ENCODE peak calls at places on chromosomes 3 and 15, in ten cellular contexts. One of them, this sample, is unnamed.
A peak's percentile ranks its signal among the peaks of the same experiment; 100 is the strongest.

GRCh38 chr3:197025736-197026480 is 3.7 kb downstream of the MELTF start:
- DNase-seq in tibial nerve: no peak
- DNase-seq in aorta: peak; percentile 42
- DNase-seq in effector memory CD4-positive, alpha-beta T cell: no peak
- DNase-seq in stomach: no peak
- DNase-seq in Peyer's patch: no peak
- DNase-seq in upper lobe of right lung: no peak
- DNase-seq in sigmoid colon: no peak
- DNase-seq in cardiac muscle cell: no peak
- DNase-seq in mammary epithelial cell: no peak
- DNase-seq in this sample: no peak

GRCh38 chr3:169400205-169400604 is 263.3 kb downstream of the MECOM start:
- DNase-seq in effector memory CD4-positive, alpha-beta T cell: no peak
- DNase-seq in Peyer's patch: no peak
- DNase-seq in cardiac muscle cell: no peak
- DNase-seq in sigmoid colon: no peak
- DNase-seq in mammary epithelial cell: no peak
- DNase-seq in aorta: no peak
- DNase-seq in upper lobe of right lung: no peak
- DNase-seq in stomach: no peak
- DNase-seq in tibial nerve: no peak
- DNase-seq in this sample: no peak

GRCh38 chr15:60563539-60564404 is 84.8 kb upstream of the ICE2 start:
- DNase-seq in tibial nerve: no peak
- DNase-seq in upper lobe of right lung: no peak
- DNase-seq in mammary epithelial cell: no peak
- DNase-seq in stomach: no peak
- DNase-seq in sigmoid colon: no peak
- DNase-seq in aorta: no peak
- DNase-seq in Peyer's patch: no peak
- DNase-seq in cardiac muscle cell: no peak
- DNase-seq in effector memory CD4-positive, alpha-beta T cell: peak; percentile 51
- DNase-seq in this sample: no peak

GRCh38 chr3:153026026-153026425 is 136.0 kb upstream of the RAP2B start:
- DNase-seq in Peyer's patch: no peak
- DNase-seq in upper lobe of right lung: no peak
- DNase-seq in mammary epithelial cell: peak; percentile 21
- DNase-seq in cardiac muscle cell: peak; percentile 37
- DNase-seq in effector memory CD4-positive, alpha-beta T cell: no peak
- DNase-seq in tibial nerve: no peak
- DNase-seq in stomach: no peak
- DNase-seq in sigmoid colon: no peak
- DNase-seq in aorta: no peak
- DNase-seq in this sample: no peak

GRCh38 chr3:146159037-146159436 is 1.9 kb downstream of the PLOD2 start:
- DNase-seq in effector memory CD4-positive, alpha-beta T cell: no peak
- DNase-seq in sigmoid colon: no peak
- DNase-seq in aorta: no peak
- DNase-seq in Peyer's patch: no peak
- DNase-seq in tibial nerve: no peak
- DNase-seq in upper lobe of right lung: no peak
- DNase-seq in stomach: no peak
- DNase-seq in mammary epithelial cell: no peak
- DNase-seq in cardiac muscle cell: no peak
- DNase-seq in this sample: no peak

GRCh38 chr3:45137656-45138181 is 8.5 kb downstream of the CDCP1 start:
- DNase-seq in Peyer's patch: no peak
- DNase-seq in cardiac muscle cell: peak; percentile 35
- DNase-seq in mammary epithelial cell: no peak
- DNase-seq in tibial nerve: no peak
- DNase-seq in aorta: no peak
- DNase-seq in sigmoid colon: no peak
- DNase-seq in stomach: no peak
- DNase-seq in upper lobe of right lung: no peak
- DNase-seq in effector memory CD4-positive, alpha-beta T cell: no peak
- DNase-seq in this sample: peak; percentile 21

GRCh38 chr15:64699767-64700388 is 75.5 kb downstream of the RBPMS2 start:
- DNase-seq in upper lobe of right lung: peak; percentile 78
- DNase-seq in effector memory CD4-positive, alpha-beta T cell: no peak
- DNase-seq in mammary epithelial cell: peak; percentile 16
- DNase-seq in stomach: peak; percentile 30
- DNase-seq in tibial nerve: no peak
- DNase-seq in Peyer's patch: no peak
- DNase-seq in aorta: peak; percentile 55
- DNase-seq in sigmoid colon: no peak
- DNase-seq in cardiac muscle cell: peak; percentile 93
- DNase-seq in this sample: no peak

GRCh38 chr3:69120879-69121464 is 1.4 kb downstream of the LMOD3 start:
- DNase-seq in mammary epithelial cell: peak; percentile 67
- DNase-seq in tibial nerve: peak; percentile 73
- DNase-seq in cardiac muscle cell: peak; percentile 76
- DNase-seq in sigmoid colon: peak; percentile 77
- DNase-seq in effector memory CD4-positive, alpha-beta T cell: peak; percentile 55
- DNase-seq in aorta: peak; percentile 60
- DNase-seq in stomach: peak; percentile 81
- DNase-seq in Peyer's patch: no peak
- DNase-seq in upper lobe of right lung: no peak
- DNase-seq in this sample: peak; percentile 89

GRCh38 chr3:188685789-188686188 is 486.0 kb upstream of the TPRG1 start:
- DNase-seq in Peyer's patch: no peak
- DNase-seq in sigmoid colon: no peak
- DNase-seq in aorta: no peak
- DNase-seq in mammary epithelial cell: no peak
- DNase-seq in stomach: no peak
- DNase-seq in upper lobe of right lung: no peak
- DNase-seq in cardiac muscle cell: no peak
- DNase-seq in effector memory CD4-positive, alpha-beta T cell: no peak
- DNase-seq in tibial nerve: no peak
- DNase-seq in this sample: no peak

GRCh38 chr3:188686319-188686718 is 485.5 kb upstream of the TPRG1 start:
- DNase-seq in Peyer's patch: no peak
- DNase-seq in effector memory CD4-positive, alpha-beta T cell: no peak
- DNase-seq in cardiac muscle cell: no peak
- DNase-seq in stomach: no peak
- DNase-seq in mammary epithelial cell: no peak
- DNase-seq in sigmoid colon: no peak
- DNase-seq in tibial nerve: no peak
- DNase-seq in aorta: no peak
- DNase-seq in upper lobe of right lung: no peak
- DNase-seq in this sample: no peak

GRCh38 chr3:188682316-188682715 is 489.5 kb upstream of the TPRG1 start:
- DNase-seq in tibial nerve: no peak
- DNase-seq in sigmoid colon: no peak
- DNase-seq in stomach: no peak
- DNase-seq in aorta: no peak
- DNase-seq in effector memory CD4-positive, alpha-beta T cell: no peak
- DNase-seq in mammary epithelial cell: no peak
- DNase-seq in upper lobe of right lung: no peak
- DNase-seq in Peyer's patch: no peak
- DNase-seq in cardiac muscle cell: no peak
- DNase-seq in this sample: no peak

GRCh38 chr3:188680189-188680588 is 491.6 kb upstream of the TPRG1 start:
- DNase-seq in mammary epithelial cell: no peak
- DNase-seq in upper lobe of right lung: no peak
- DNase-seq in aorta: no peak
- DNase-seq in sigmoid colon: no peak
- DNase-seq in effector memory CD4-positive, alpha-beta T cell: no peak
- DNase-seq in tibial nerve: no peak
- DNase-seq in stomach: no peak
- DNase-seq in Peyer's patch: no peak
- DNase-seq in cardiac muscle cell: no peak
- DNase-seq in this sample: no peak

DNA sequence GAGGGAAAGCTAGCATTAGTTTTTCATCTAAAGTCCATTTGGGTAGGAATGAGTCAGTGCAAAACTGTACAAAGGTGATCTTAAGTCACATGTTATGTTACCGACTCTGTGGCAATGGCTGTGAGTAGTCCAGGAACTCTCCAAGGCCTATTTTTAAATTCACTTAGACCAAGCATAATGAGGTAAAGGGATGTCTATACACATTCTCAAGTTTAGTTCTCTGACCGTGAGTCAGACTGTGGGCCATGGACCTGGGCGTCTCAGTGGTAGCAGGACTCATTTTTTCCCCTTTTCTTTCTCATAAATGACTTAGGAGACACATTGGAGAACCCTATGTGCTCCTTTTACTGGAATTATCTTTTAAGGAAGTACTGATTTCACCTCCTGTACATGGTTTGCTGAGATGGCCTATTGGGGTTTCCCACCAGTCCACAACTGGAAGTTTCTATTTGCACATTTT is 488.7 kb upstream of the TPRG1 start:
- DNase-seq in sigmoid colon: no peak
- DNase-seq in aorta: peak; percentile 69
- DNase-seq in effector memory CD4-positive, alpha-beta T cell: no peak
- DNase-seq in cardiac muscle cell: no peak
- DNase-seq in upper lobe of right lung: no peak
- DNase-seq in Peyer's patch: no peak
- DNase-seq in stomach: no peak
- DNase-seq in tibial nerve: no peak
- DNase-seq in mammary epithelial cell: peak; percentile 43
- DNase-seq in this sample: peak; percentile 22
- H3K27ac ChIP-seq in sigmoid colon: peak overlapping the region; percentile 76
- H3K27ac ChIP-seq in aorta: no peak overlapping the region
- H3K27ac ChIP-seq in effector memory CD4-positive, alpha-beta T cell: no peak overlapping the region
- H3K27ac ChIP-seq in cardiac muscle cell: no peak overlapping the region
- H3K27ac ChIP-seq in upper lobe of right lung: peak overlapping the region; percentile 5
- H3K27ac ChIP-seq in Peyer's patch: peak overlapping the region; percentile 23
- H3K27ac ChIP-seq in stomach: peak overlapping the region; percentile 67
- H3K27ac ChIP-seq in tibial nerve: peak overlapping the region; percentile 25
- H3K27ac ChIP-seq in mammary epithelial cell: no peak overlapping the region
- H3K27ac ChIP-seq in this sample: no peak overlapping the region

GRCh38 chr3:77935418-77935817 is 895.5 kb downstream of the ROBO2 start:
- DNase-seq in tibial nerve: no peak
- DNase-seq in effector memory CD4-positive, alpha-beta T cell: no peak
- DNase-seq in sigmoid colon: no peak
- DNase-seq in cardiac muscle cell: no peak
- DNase-seq in Peyer's patch: no peak
- DNase-seq in upper lobe of right lung: no peak
- DNase-seq in mammary epithelial cell: peak; percentile 84
- DNase-seq in aorta: no peak
- DNase-seq in stomach: no peak
- DNase-seq in this sample: no peak

DNA sequence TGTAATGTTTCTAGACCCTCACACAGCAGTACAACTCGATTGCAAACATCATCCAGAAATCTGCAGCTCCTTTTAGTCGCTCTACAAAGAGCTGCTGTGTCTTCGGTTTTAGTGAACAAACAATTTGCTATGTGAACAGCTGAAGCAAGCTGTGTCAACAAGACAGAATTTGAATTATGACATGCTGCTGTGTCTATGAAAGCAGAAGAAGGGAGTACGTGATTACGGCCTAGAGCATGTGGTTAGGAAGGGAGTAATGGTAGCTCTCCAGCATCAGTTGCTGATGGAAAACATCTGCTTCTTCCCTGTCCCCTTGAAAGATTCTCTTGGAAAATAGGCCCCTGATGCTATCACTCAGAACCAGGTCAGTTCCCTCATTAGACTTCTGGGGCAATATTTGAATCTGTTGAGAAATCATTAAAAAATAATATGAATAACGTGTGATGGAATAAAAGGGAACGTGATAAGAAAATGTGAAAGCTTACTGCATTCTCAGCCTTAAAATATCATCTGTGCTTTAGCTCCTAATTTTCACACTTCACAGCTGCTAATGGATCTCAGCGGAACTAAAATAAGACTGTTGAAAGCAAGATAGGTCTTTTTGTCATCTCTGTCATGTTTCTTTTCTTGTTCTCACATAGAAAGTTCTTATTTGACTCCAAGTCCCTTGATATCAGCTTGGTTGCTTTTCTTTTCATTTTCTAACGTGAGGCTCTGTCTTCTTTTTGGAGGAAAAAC is 891.5 kb downstream of the ROBO2 start:
- DNase-seq in sigmoid colon: peak; percentile 60
- DNase-seq in Peyer's patch: no peak
- DNase-seq in tibial nerve: no peak
- DNase-seq in cardiac muscle cell: no peak
- DNase-seq in effector memory CD4-positive, alpha-beta T cell: no peak
- DNase-seq in mammary epithelial cell: no peak
- DNase-seq in stomach: no peak
- DNase-seq in aorta: no peak
- DNase-seq in upper lobe of right lung: no peak
- DNase-seq in this sample: no peak
- H3K27ac ChIP-seq in sigmoid colon: no peak overlapping the region
- H3K27ac ChIP-seq in Peyer's patch: no peak overlapping the region
- H3K27ac ChIP-seq in tibial nerve: no peak overlapping the region
- H3K27ac ChIP-seq in cardiac muscle cell: no peak overlapping the region
- H3K27ac ChIP-seq in effector memory CD4-positive, alpha-beta T cell: no peak overlapping the region
- H3K27ac ChIP-seq in mammary epithelial cell: no peak overlapping the region
- H3K27ac ChIP-seq in stomach: no peak overlapping the region
- H3K27ac ChIP-seq in aorta: no peak overlapping the region
- H3K27ac ChIP-seq in upper lobe of right lung: no peak overlapping the region
- H3K27ac ChIP-seq in this sample: no peak overlapping the region

GRCh38 chr3:58566398-58567250 is 10.6 kb downstream of the FAM107A start:
- DNase-seq in stomach: no peak
- DNase-seq in cardiac muscle cell: no peak
- DNase-seq in mammary epithelial cell: no peak
- DNase-seq in effector memory CD4-positive, alpha-beta T cell: no peak
- DNase-seq in Peyer's patch: no peak
- DNase-seq in sigmoid colon: no peak
- DNase-seq in upper lobe of right lung: no peak
- DNase-seq in aorta: no peak
- DNase-seq in tibial nerve: no peak
- DNase-seq in this sample: no peak

GRCh38 chr3:58565621-58566397 is 11.4 kb downstream of the FAM107A start:
- DNase-seq in tibial nerve: no peak
- DNase-seq in mammary epithelial cell: no peak
- DNase-seq in Peyer's patch: no peak
- DNase-seq in sigmoid colon: no peak
- DNase-seq in stomach: no peak
- DNase-seq in aorta: no peak
- DNase-seq in upper lobe of right lung: no peak
- DNase-seq in effector memory CD4-positive, alpha-beta T cell: no peak
- DNase-seq in cardiac muscle cell: no peak
- DNase-seq in this sample: no peak

GRCh38 chr3:58563386-58564035 is 13.7 kb downstream of the FAM107A start:
- DNase-seq in upper lobe of right lung: no peak
- DNase-seq in effector memory CD4-positive, alpha-beta T cell: no peak
- DNase-seq in aorta: no peak
- DNase-seq in cardiac muscle cell: no peak
- DNase-seq in stomach: no peak
- DNase-seq in Peyer's patch: no peak
- DNase-seq in mammary epithelial cell: peak; percentile 60
- DNase-seq in tibial nerve: no peak
- DNase-seq in sigmoid colon: no peak
- DNase-seq in this sample: no peak

GRCh38 chr3:58564054-58564453 is 13.1 kb downstream of the FAM107A start:
- DNase-seq in sigmoid colon: no peak
- DNase-seq in mammary epithelial cell: no peak
- DNase-seq in Peyer's patch: no peak
- DNase-seq in upper lobe of right lung: no peak
- DNase-seq in tibial nerve: no peak
- DNase-seq in effector memory CD4-positive, alpha-beta T cell: no peak
- DNase-seq in stomach: no peak
- DNase-seq in cardiac muscle cell: no peak
- DNase-seq in aorta: no peak
- DNase-seq in this sample: no peak

DNA sequence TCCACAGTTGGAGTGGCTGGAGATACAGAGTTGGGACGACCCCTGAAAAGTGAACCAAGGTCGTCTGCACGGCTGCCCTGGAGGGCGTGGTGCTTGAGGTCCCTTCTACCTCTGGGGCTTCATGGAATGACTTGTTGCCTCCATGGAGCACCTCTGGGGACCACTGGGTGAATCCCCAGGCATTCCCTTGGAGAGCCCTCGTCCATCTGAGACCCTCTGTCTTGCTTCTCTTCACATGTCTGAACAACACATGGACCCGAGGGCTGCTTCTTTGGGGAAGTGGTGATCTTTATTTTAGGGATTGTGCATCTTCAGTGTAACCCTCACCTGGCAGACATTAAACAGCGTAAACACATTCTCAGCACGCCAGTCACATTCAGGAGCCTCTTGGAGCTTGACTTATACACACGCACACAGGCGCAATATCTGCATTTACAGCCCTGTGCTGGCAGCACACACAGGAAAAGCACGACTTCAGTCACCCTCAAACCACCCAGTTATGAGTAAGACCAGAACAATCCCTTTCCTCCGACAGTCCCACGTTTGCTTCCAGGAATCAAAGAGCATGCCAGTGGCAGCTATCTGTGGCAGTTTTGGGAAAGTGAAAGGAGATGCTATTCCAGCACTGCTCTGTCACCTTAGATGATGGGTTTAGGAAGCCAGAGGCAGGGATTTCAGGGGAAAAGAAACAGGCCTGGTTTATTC is 12.6 kb downstream of the FAM107A start:
- DNase-seq in sigmoid colon: no peak
- DNase-seq in upper lobe of right lung: peak; percentile 11
- DNase-seq in tibial nerve: no peak
- DNase-seq in stomach: no peak
- DNase-seq in aorta: no peak
- DNase-seq in mammary epithelial cell: peak; percentile 52
- DNase-seq in cardiac muscle cell: no peak
- DNase-seq in Peyer's patch: no peak
- DNase-seq in effector memory CD4-positive, alpha-beta T cell: no peak
- DNase-seq in this sample: no peak
- H3K27ac ChIP-seq in sigmoid colon: no peak overlapping the region
- H3K27ac ChIP-seq in upper lobe of right lung: no peak overlapping the region
- H3K27ac ChIP-seq in tibial nerve: no peak overlapping the region
- H3K27ac ChIP-seq in stomach: no peak overlapping the region
- H3K27ac ChIP-seq in aorta: no peak overlapping the region
- H3K27ac ChIP-seq in mammary epithelial cell: no peak overlapping the region
- H3K27ac ChIP-seq in cardiac muscle cell: no peak overlapping the region
- H3K27ac ChIP-seq in Peyer's patch: no peak overlapping the region
- H3K27ac ChIP-seq in effector memory CD4-positive, alpha-beta T cell: no peak overlapping the region
- H3K27ac ChIP-seq in this sample: no peak overlapping the region

GRCh38 chr15:98682992-98683701 is 34.8 kb downstream of the IGF1R start:
- DNase-seq in mammary epithelial cell: peak; percentile 86
- DNase-seq in upper lobe of right lung: no peak
- DNase-seq in tibial nerve: no peak
- DNase-seq in aorta: no peak
- DNase-seq in effector memory CD4-positive, alpha-beta T cell: no peak
- DNase-seq in Peyer's patch: no peak
- DNase-seq in stomach: no peak
- DNase-seq in cardiac muscle cell: no peak
- DNase-seq in sigmoid colon: no peak
- DNase-seq in this sample: no peak
- H3K27ac ChIP-seq in mammary epithelial cell: peak overlapping the region; percentile 69
- H3K27ac ChIP-seq in upper lobe of right lung: no peak overlapping the region
- H3K27ac ChIP-seq in tibial nerve: peak overlapping the region; percentile 81
- H3K27ac ChIP-seq in aorta: no peak overlapping the region
- H3K27ac ChIP-seq in effector memory CD4-positive, alpha-beta T cell: no peak overlapping the region
- H3K27ac ChIP-seq in Peyer's patch: peak overlapping the region; percentile 20
- H3K27ac ChIP-seq in stomach: peak overlapping the region; percentile 60
- H3K27ac ChIP-seq in cardiac muscle cell: peak overlapping the region; percentile 6
- H3K27ac ChIP-seq in sigmoid colon: peak overlapping the region; percentile 34
- H3K27ac ChIP-seq in this sample: peak overlapping the region; percentile 53